ENCODE peak calls at places on chromosome 2, in five cellular contexts. Y is mesenchymal stem cell, F is H1, A is neuronal stem cell, N is IMR-90. C is an unnamed sample.

GRCh38 chr2:217065695-217066405 is 206.0 kb upstream of the TNP1 start:
- DNase-seq in Y (peak; percentile 98), A (no peak), N (peak; percentile 98), F (no peak), C (no peak)

GRCh38 chr2:8848328-8849100 is 11.1 kb upstream of the KIDINS220 start:
- DNase-seq in F (no peak), Y (peak; percentile 38), A (no peak), N (no peak), C (no peak)

GRCh38 chr2:179340678-179341077 is 76.0 kb upstream of the SESTD1 start:
- DNase-seq in Y (peak; percentile 19), N (peak; percentile 28), F (no peak), A (no peak), C (no peak)

GRCh38 chr2:46098606-46099005 is 198.6 kb upstream of the EPAS1 start:
- DNase-seq in Y (peak; percentile 74), A (no peak), F (no peak), N (peak; percentile 92), C (no peak)

GRCh38 chr2:168992591-168993349 is 38.4 kb downstream of the ABCB11 start:
- DNase-seq in N (no peak), Y (no peak), F (no peak), A (no peak), C (no peak)

GRCh38 chr2:70850905-70851304 is 15.3 kb upstream of the CD207 start:
- DNase-seq in N (no peak), A (no peak), F (no peak), Y (no peak), C (no peak)

GRCh38 chr2:65374999-65375398 is 57.4 kb downstream of the SPRED2 start:
- DNase-seq in F (no peak), N (no peak), A (no peak), Y (no peak), C (no peak)

GRCh38 chr2:236852977-236853374 is 232.7 kb upstream of the COPS8 start:
- DNase-seq in A (no peak), Y (peak; percentile 36), F (no peak), N (no peak), C (no peak)

GRCh38 chr2:96873651-96874096 is 3.8 kb upstream of the SEMA4C start:
- DNase-seq in N (no peak), F (no peak), Y (no peak), A (no peak), C (no peak)

GRCh38 chr2:189183170-189183569 is 3.6 kb upstream of the COL5A2 start:
- DNase-seq in A (no peak), F (no peak), Y (no peak), N (no peak), C (no peak)
- H3K4me2 ChIP-seq in A (no peak overlapping the region), F (no peak overlapping the region), Y (no peak overlapping the region), N (no peak overlapping the region), C (no peak overlapping the region)

GRCh38 chr2:219681301-219682290 is 54.2 kb downstream of the SLC4A3 start:
- DNase-seq in A (no peak), N (peak; percentile 44), Y (peak; percentile 56), F (no peak), C (no peak)
- H4K91ac ChIP-seq in A (no peak overlapping the region), N (no peak overlapping the region), Y (no peak overlapping the region), F (no peak overlapping the region), C (no peak overlapping the region)

GRCh38 chr2:28610583-28611201 is 114.8 kb downstream of the PLB1 start:
- DNase-seq in F (no peak), Y (peak; percentile 87), A (no peak), N (peak; percentile 96), C (no peak)
- H3K4me2 ChIP-seq in F (no peak overlapping the region), Y (peak overlapping the region; percentile 22), A (no peak overlapping the region), N (no peak overlapping the region), C (no peak overlapping the region)

GRCh38 chr2:203756161-203756560 is 49.7 kb downstream of the CD28 start:
- DNase-seq in F (no peak), Y (no peak), N (no peak), A (no peak), C (no peak)

GRCh38 chr2:203763425-203764272 is 57.2 kb downstream of the CD28 start:
- DNase-seq in A (no peak), F (no peak), N (no peak), Y (no peak), C (no peak)

GRCh38 chr2:203759692-203760365 is 53.4 kb downstream of the CD28 start:
- DNase-seq in F (no peak), A (no peak), N (peak; percentile 87), Y (peak; percentile 81), C (no peak)

GRCh38 chr2:203758841-203759691 is 52.6 kb downstream of the CD28 start:
- DNase-seq in F (no peak), A (no peak), Y (peak; percentile 80), N (peak; percentile 87), C (no peak)
- H4K91ac ChIP-seq in F (no peak overlapping the region), A (no peak overlapping the region), Y (no peak overlapping the region), N (peak overlapping the region; percentile 54), C (no peak overlapping the region)

DNA sequence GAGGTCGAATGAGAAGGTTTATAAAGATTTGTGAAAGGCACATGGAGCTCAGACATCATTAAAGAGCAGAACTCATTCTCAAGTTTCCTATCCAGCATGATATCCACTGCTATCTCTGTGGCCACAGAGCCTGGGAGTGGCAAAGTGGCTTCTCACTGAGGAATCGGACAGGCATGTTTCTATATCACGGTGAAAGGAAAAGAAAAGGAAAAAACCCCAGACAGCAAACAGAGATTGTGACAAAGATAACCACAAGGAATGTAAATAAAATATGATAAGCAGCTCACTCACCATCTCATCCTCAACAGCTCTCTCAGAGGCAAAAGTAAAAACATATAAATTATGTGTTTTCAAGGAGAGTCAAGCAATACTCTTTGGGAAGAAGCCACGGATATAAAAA is 2.5 kb downstream of the PID1 start:
- DNase-seq in Y (peak; percentile 54), F (no peak), N (peak; percentile 13), A (no peak), C (no peak)
- H3K4me2 ChIP-seq in Y (no peak overlapping the region), F (no peak overlapping the region), N (no peak overlapping the region), A (no peak overlapping the region), C (no peak overlapping the region)

GRCh38 chr2:138423198-138423597 is 78.4 kb upstream of the SPOPL start:
- DNase-seq in A (no peak), F (no peak), N (no peak), Y (no peak), C (no peak)
- H4K91ac ChIP-seq in A (no peak overlapping the region), F (no peak overlapping the region), N (no peak overlapping the region), Y (no peak overlapping the region), C (no peak overlapping the region)

C was measured in H9.